ENCODE peak calls at places on chromosomes 16 and 17, in seven cellular contexts. V, E, M, H, F, Z and C are unnamed samples.

GRCh38 chr16:27238016-27238587 is 30.5 kb downstream of the NSMCE1 start:
- DNase-seq in H (no peak), E (peak; percentile 79), V (peak; percentile 44), M (no peak), Z (no peak), F (no peak), C (no peak)

GRCh38 chr17:49976163-49976827 is 7.3 kb downstream of the DLX4 start:
- DNase-seq in H (no peak), Z (no peak), E (no peak), V (no peak), F (no peak), M (no peak), C (no peak)

GRCh38 chr16:4263504-4264436 is 9.1 kb downstream of the TFAP4 start:
- DNase-seq in M (no peak), F (peak; percentile 46), V (peak; percentile 47), Z (no peak), H (peak; percentile 96), E (no peak), C (no peak)

GRCh38 chr17:3935140-3935542 is 18.9 kb upstream of the P2RX1 start:
- DNase-seq in F (peak; percentile 87), Z (peak; percentile 51), H (peak; percentile 85), E (peak; percentile 59), V (peak; percentile 87), M (peak; percentile 83), C (peak; percentile 78)

GRCh38 chr17:4738136-4739121 is 1.2 kb upstream of the ZMYND15 start:
- DNase-seq in M (no peak), F (no peak), H (no peak), Z (peak; percentile 55), V (peak; percentile 70), E (peak; percentile 27), C (no peak)

GRCh38 chr17:57750109-57750845 is 5.2 kb upstream of the CCDC182 start:
- DNase-seq in M (no peak), Z (no peak), H (no peak), F (no peak), E (no peak), V (no peak), C (no peak)

GRCh38 chr17:4588391-4588790 is 4.1 kb downstream of the SMTNL2 start:
- DNase-seq in Z (no peak), H (no peak), V (no peak), M (no peak), F (no peak), E (no peak), C (no peak)

GRCh38 chr17:11948791-11949190 is 48.5 kb downstream of the ZNF18 start:
- DNase-seq in V (no peak), M (peak; percentile 43), H (peak; percentile 88), E (no peak), F (peak; percentile 22), Z (no peak), C (no peak)

GRCh38 chr17:64155751-64156544 is 26.0 kb upstream of the ERN1 start:
- DNase-seq in M (peak; percentile 78), F (no peak), Z (no peak), V (peak; percentile 77), E (no peak), H (peak; percentile 78), C (no peak)

GRCh38 chr16:10752843-10753523 is 9.3 kb downstream of the NUBP1 start:
- DNase-seq in H (no peak), M (peak; percentile 22), E (no peak), Z (peak; percentile 82), V (peak; percentile 31), F (no peak), C (peak; percentile 60)

GRCh38 chr17:12227547-12227946 is 206.9 kb downstream of the MAP2K4 start:
- DNase-seq in F (no peak), Z (no peak), M (no peak), H (no peak), E (no peak), V (no peak), C (no peak)

GRCh38 chr17:6525111-6525510 is 31.2 kb downstream of the PITPNM3 start:
- DNase-seq in E (no peak), H (no peak), V (no peak), M (no peak), Z (no peak), F (no peak), C (no peak)

GRCh38 chr17:63718981-63719380 is 19.1 kb upstream of the LIMD2 start:
- DNase-seq in H (no peak), V (no peak), F (no peak), M (no peak), Z (no peak), E (no peak), C (no peak)

GRCh38 chr16:81565633-81566032 is 121.0 kb downstream of the CMIP start:
- DNase-seq in F (no peak), H (no peak), Z (no peak), E (no peak), V (no peak), M (no peak), C (no peak)

GRCh38 chr16:83023640-83024039 is 396.9 kb downstream of the CDH13 start:
- DNase-seq in E (no peak), V (no peak), F (no peak), H (no peak), Z (no peak), M (no peak), C (no peak)

GRCh38 chr16:23280483-23280967 is 21.6 kb upstream of the SCNN1B start:
- DNase-seq in H (no peak), F (no peak), V (no peak), E (no peak), M (no peak), Z (no peak), C (no peak)

GRCh38 chr17:41917192-41917591 is 1.6 kb downstream of the ACLY start:
- DNase-seq in H (peak; percentile 76), M (no peak), Z (no peak), F (peak; percentile 60), V (no peak), E (no peak), C (no peak)

GRCh38 chr17:44308320-44308818 is at the start of gene RUNDC3A:
- DNase-seq in V (peak; percentile 77), F (peak; percentile 80), E (peak; percentile 87), M (peak; percentile 87), H (peak; percentile 86), Z (peak; percentile 75), C (peak; percentile 92)

GRCh38 chr16:88350922-88351321 is 31.8 kb upstream of the ZNF469 start:
- DNase-seq in F (no peak), M (no peak), Z (no peak), H (no peak), E (no peak), V (no peak), C (no peak)

GRCh38 chr16:70709457-70709856 is 23.6 kb upstream of the MTSS2 start:
- DNase-seq in F (no peak), E (no peak), H (no peak), V (no peak), M (no peak), Z (no peak), C (no peak)

GRCh38 chr16:67100569-67101300 is 9.0 kb upstream of the PHAF1 start:
- DNase-seq in E (no peak), F (peak; percentile 51), Z (no peak), H (peak; percentile 57), V (no peak), M (no peak), C (peak; percentile 39)

GRCh38 chr17:68455756-68456528 is 1.4 kb downstream of the WIPI1 start:
- DNase-seq in V (peak; percentile 70), Z (no peak), E (no peak), F (peak; percentile 21), M (no peak), H (peak; percentile 91), C (no peak)

GRCh38 chr16:57165923-57166322 is 19.9 kb downstream of the PSME3IP1 start:
- DNase-seq in E (no peak), M (no peak), V (no peak), F (no peak), Z (no peak), H (peak; percentile 62), C (no peak)

GRCh38 chr16:4512473-4512872 is 26.1 kb downstream of the CDIP1 start:
- DNase-seq in M (no peak), V (no peak), Z (no peak), F (no peak), H (no peak), E (no peak), C (no peak)

GRCh38 chr17:13702266-13702665 is 100.5 kb upstream of the HS3ST3A1 start:
- DNase-seq in F (no peak), E (no peak), M (no peak), H (no peak), V (no peak), Z (no peak), C (no peak)

DNA sequence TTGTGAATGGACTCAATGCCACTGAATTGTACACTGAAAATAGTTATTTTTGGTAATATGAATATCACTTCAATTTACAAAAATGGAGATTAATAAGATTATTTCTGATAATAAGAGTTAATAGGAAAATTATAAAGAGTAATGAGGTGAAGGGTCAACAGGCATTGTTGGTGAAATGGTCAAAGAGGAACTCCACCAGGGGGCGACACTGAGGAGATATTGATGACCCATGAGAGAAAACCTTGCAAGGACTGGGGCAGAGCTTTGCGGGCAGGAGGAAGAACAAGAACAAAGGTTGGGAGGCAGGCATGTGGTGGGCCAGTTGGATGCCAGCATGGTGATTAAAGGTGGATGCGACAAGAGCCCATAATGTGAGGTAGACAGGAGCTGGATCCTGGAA is 74.0 kb upstream of the XYLT1 start:
- DNase-seq in F (peak; percentile 7), M (no peak), H (no peak), V (no peak), Z (no peak), E (peak; percentile 50), C (no peak)
- TF ChIP-seq CTCF in F (no peak), M (no peak), H (no peak), V (no peak), Z (peak; percentile 19), E (peak; percentile 51), C (no peak)

GRCh38 chr17:73956595-73957465 is 246.6 kb upstream of the RPL38 start:
- DNase-seq in M (peak; percentile 25), V (peak; percentile 59), H (peak; percentile 10), E (peak; percentile 75), F (peak; percentile 78), Z (no peak), C (peak; percentile 75)
- TF ChIP-seq CTCF in M (no peak), V (no peak), H (no peak), E (peak; percentile 50), F (peak; percentile 72), Z (peak; percentile 62), C (peak; percentile 19)

GRCh38 chr16:30416047-30416603 is 8.7 kb downstream of the ZNF771 start:
- DNase-seq in V (no peak), H (no peak), E (no peak), F (no peak), M (no peak), Z (no peak), C (no peak)

GRCh38 chr16:30416624-30417298 is 9.4 kb downstream of the ZNF771 start:
- DNase-seq in F (no peak), Z (no peak), H (no peak), V (no peak), M (no peak), E (no peak), C (no peak)

GRCh38 chr16:30421010-30421409 is 8.8 kb downstream of the DCTPP1 start:
- DNase-seq in F (no peak), V (no peak), H (no peak), Z (no peak), E (no peak), M (no peak), C (no peak)

GRCh38 chr16:30418350-30419181 is 11.2 kb downstream of the ZNF771 start:
- DNase-seq in Z (no peak), M (no peak), F (peak; percentile 36), V (no peak), H (no peak), E (no peak), C (no peak)

GRCh38 chr16:30417447-30418349 is 10.3 kb downstream of the ZNF771 start:
- DNase-seq in Z (peak; percentile 88), V (peak; percentile 90), M (peak; percentile 89), H (peak; percentile 95), E (peak; percentile 89), F (peak; percentile 98), C (peak; percentile 78)
- TF ChIP-seq CTCF in Z (peak; percentile 17), V (no peak), M (no peak), H (no peak), E (no peak), F (peak; percentile 34), C (no peak)

GRCh38 chr17:38604479-38605229 is 1.1 kb downstream of the SRCIN1 start:
- DNase-seq in E (peak; percentile 58), F (peak; percentile 48), M (no peak), V (no peak), H (no peak), Z (no peak), C (peak; percentile 73)
- TF ChIP-seq CTCF in E (no peak), F (peak; percentile 40), M (no peak), V (no peak), H (no peak), Z (no peak), C (no peak)